ENCODE peak calls at places on chromosomes 11 and 22, in seven cellular contexts. A, L, N, U, S, Y and B are unnamed samples.

GRCh38 chr22:43378011-43378704 is 33.7 kb upstream of the MPPED1 start:
- DNase-seq in Y (peak; percentile 24), U (no peak), L (no peak), A (no peak), S (peak; percentile 79), N (no peak), B (peak; percentile 3)

GRCh38 chr11:94245121-94245520 is 59.3 kb upstream of the IZUMO1R start:
- DNase-seq in U (no peak), N (no peak), A (no peak), S (no peak), Y (no peak), L (no peak), B (peak; percentile 26)

GRCh38 chr11:44943118-44943517 is 7.6 kb downstream of the TP53I11 start:
- DNase-seq in N (no peak), U (no peak), A (no peak), S (no peak), Y (no peak), L (no peak), B (no peak)

GRCh38 chr11:126433989-126434949 is 78.8 kb downstream of the ST3GAL4 start:
- DNase-seq in U (no peak), L (no peak), Y (no peak), A (no peak), N (no peak), S (no peak), B (no peak)

GRCh38 chr11:43892851-43893250 is 12.2 kb downstream of the ALKBH3 start:
- DNase-seq in S (no peak), A (no peak), Y (no peak), U (no peak), L (no peak), N (no peak), B (no peak)

GRCh38 chr11:111206472-111206871 is 39.1 kb upstream of the POU2AF2 start:
- DNase-seq in L (no peak), U (no peak), S (no peak), Y (no peak), N (no peak), A (no peak), B (peak; percentile 81)

GRCh38 chr11:7143908-7144307 is 55.1 kb downstream of the RBMXL2 start:
- DNase-seq in A (no peak), N (no peak), L (peak; percentile 23), U (no peak), Y (peak; percentile 36), S (peak; percentile 13), B (peak; percentile 2)

GRCh38 chr22:40594346-40594745 is 42.2 kb downstream of the MRTFA start:
- DNase-seq in N (no peak), U (no peak), Y (peak; percentile 27), A (no peak), L (no peak), S (no peak), B (no peak)

GRCh38 chr22:21960200-21961126 is 7.8 kb upstream of the PPM1F start:
- DNase-seq in Y (no peak), S (no peak), N (no peak), A (no peak), U (no peak), L (no peak), B (no peak)

GRCh38 chr22:21961886-21962654 is 9.4 kb upstream of the PPM1F start:
- DNase-seq in S (peak; percentile 22), N (no peak), A (no peak), U (no peak), L (no peak), Y (no peak), B (peak; percentile 72)

GRCh38 chr22:21958360-21959273 is 6.0 kb upstream of the PPM1F start:
- DNase-seq in S (no peak), U (no peak), L (no peak), Y (no peak), A (no peak), N (no peak), B (no peak)

GRCh38 chr22:21961127-21961867 is 8.6 kb upstream of the PPM1F start:
- DNase-seq in S (no peak), U (no peak), N (no peak), A (no peak), L (no peak), Y (no peak), B (no peak)

DNA sequence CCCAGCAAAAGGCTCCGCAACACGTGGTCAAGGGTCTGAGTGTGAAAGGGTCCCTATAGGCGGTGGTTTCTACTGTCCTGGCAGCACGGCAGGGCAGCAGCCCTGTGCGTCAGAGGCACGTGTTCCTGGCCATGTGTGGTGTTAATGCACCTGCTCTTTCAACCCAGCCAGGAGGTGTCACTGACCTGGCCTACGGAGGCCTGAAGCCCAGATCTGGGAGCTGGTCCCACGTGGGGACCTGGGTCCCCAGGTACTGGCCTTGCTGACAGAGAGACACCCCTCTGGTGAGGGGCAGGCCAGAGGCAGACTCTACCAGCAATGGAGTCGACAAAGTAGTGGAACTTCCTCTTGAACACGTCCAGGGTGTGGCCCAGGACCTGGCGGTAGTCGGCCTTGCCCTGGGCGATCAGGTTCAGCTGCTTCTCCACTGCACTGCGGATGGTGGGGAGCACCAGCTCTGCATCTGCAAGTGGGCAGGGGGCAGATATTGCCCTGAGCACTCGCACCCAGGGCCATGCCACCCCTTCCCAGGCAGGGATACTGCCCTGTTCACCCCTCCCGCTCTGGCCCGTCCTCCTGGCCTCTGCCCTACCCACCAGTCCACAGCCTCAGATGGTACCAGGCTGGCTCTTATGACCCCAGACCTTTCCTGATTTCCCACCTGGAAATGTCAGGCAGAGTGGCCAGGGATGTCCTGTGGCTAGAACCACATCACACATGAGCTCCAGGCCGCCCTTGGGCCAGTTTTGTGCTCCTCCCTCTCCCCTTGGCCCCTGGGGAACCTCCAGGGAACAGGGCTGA is 6.8 kb upstream of the PPM1F start:
- DNase-seq in L (no peak), N (no peak), U (no peak), A (no peak), Y (no peak), S (no peak), B (no peak)
- H2BK120ac ChIP-seq in L (no peak overlapping the region), N (no peak overlapping the region), U (no peak overlapping the region), A (no peak overlapping the region), Y (no peak overlapping the region), S (no peak overlapping the region), B (no peak overlapping the region)

GRCh38 chr11:29210426-29210825 is 806.4 kb downstream of the KCNA4 start:
- DNase-seq in N (no peak), Y (no peak), S (no peak), L (no peak), A (no peak), U (no peak), B (no peak)

GRCh38 chr11:29208117-29208516 is 808.7 kb downstream of the KCNA4 start:
- DNase-seq in S (peak; percentile 66), A (no peak), N (no peak), Y (no peak), L (no peak), U (no peak), B (peak; percentile 41)

GRCh38 chr11:29214833-29215232 is 802.0 kb downstream of the KCNA4 start:
- DNase-seq in U (no peak), Y (no peak), S (peak; percentile 8), L (no peak), A (no peak), N (no peak), B (peak; percentile 76)

DNA sequence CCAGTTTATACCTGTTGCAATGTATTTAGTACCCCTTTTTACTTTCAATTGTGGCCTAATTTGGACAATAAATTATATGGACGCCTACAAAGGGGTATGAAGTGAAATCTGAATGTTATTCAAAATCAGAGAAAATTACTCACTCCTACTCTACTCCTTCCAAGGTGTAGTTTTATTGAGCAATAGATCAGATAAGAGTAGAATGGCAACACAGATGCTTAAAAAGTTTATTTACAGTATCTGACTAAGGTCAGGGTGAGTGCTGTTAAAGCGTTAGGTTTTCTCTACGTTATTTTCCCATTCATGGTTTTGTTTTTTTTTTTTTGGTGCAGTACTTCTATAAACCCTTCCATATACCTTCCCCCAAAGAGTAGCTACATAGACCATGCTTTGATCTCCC is 805.6 kb downstream of the KCNA4 start:
- DNase-seq in N (no peak), A (no peak), S (no peak), U (no peak), L (no peak), Y (no peak), B (no peak)
- H2BK120ac ChIP-seq in N (no peak overlapping the region), A (no peak overlapping the region), S (no peak overlapping the region), U (no peak overlapping the region), L (no peak overlapping the region), Y (no peak overlapping the region), B (peak overlapping the region; percentile 55)

DNA sequence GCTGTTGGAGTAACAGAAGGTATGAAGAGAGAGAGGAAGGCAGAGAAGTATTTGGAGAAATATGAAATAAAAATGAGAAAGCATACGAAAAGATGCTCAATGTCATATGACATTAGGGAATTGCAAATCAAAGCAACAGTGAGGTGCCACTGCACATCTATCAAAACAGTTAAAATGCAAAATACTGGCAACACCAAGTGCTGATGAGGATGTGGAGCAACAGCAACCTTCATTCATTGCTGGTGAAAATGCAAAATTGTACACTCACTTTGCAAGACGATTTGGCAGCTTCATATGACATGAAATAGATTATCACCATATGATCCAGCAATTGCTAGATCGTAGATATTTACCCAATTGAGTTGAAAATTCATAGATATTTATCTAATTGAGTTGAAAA is 9.4 kb upstream of the SPDYC start:
- DNase-seq in S (no peak), L (no peak), N (no peak), Y (no peak), A (no peak), U (no peak), B (no peak)
- H2BK120ac ChIP-seq in S (no peak overlapping the region), L (no peak overlapping the region), N (no peak overlapping the region), Y (no peak overlapping the region), A (no peak overlapping the region), U (no peak overlapping the region), B (no peak overlapping the region)

GRCh38 chr22:48506506-48507145 is 1321.0 kb downstream of the BRD1 start:
- DNase-seq in S (no peak), L (no peak), N (no peak), U (no peak), Y (no peak), A (no peak), B (no peak)

GRCh38 chr22:48510599-48510998 is 1317.1 kb downstream of the BRD1 start:
- DNase-seq in N (no peak), S (no peak), U (no peak), A (no peak), L (no peak), Y (no peak), B (no peak)

GRCh38 chr22:48505891-48506290 is 1321.8 kb downstream of the BRD1 start:
- DNase-seq in A (no peak), L (no peak), Y (no peak), S (no peak), U (no peak), N (no peak), B (no peak)

GRCh38 chr22:48507171-48507570 is 1320.5 kb downstream of the BRD1 start:
- DNase-seq in Y (no peak), A (no peak), L (no peak), S (no peak), N (no peak), U (no peak), B (no peak)

DNA sequence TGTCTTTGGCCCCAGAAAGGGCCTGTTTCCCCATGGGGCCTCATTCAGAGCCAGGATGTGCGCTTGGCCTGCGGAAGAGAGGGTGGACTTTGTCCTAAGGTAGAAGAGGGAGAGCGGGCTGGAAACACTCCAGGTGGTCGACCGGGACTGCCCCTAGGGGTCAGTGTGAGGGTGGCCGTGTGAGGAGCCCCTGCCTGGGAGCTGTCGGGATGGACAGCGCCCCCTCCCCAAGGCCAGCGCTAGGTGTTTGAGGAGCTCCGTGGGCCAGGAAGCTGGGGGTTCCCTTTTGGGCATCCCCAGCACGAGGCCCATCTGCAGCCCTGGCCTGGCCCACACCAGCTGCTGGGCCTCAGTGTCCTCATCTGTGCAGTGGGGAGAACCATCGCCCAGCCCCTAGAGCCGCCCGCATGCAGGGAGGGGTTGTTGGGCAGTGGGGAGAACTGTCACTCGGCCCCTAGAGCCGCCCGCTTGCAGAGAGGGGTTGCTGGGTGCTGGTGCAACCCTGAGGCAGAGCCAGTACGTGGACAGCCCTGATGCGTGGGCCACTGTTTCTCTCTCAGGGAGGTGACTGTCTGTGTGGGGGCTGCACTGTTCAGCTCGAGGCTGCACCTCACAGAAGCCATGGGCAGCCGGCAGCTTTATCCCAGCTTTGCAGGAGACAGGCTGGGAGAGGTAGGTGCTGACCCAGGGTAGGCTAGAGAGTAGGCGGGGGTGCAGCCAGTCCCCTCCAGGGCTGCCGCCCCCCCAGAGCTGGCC is 1319.9 kb downstream of the BRD1 start:
- DNase-seq in N (no peak), U (no peak), L (no peak), A (no peak), Y (no peak), S (no peak), B (no peak)
- H2BK120ac ChIP-seq in N (no peak overlapping the region), U (no peak overlapping the region), L (no peak overlapping the region), A (no peak overlapping the region), Y (no peak overlapping the region), S (no peak overlapping the region), B (no peak overlapping the region)